ENCODE peak calls at places on chromosomes 12 and 14, in five cellular contexts. One of them, this sample, is unnamed.

GRCh38 chr12:49945394-49946080 is 5.0 kb upstream of the AQP2 start:
- DNase-seq in stimulated activated CD4-positive, alpha-beta T cell treated with anti-CD3 and anti-CD28 coated beads, Interleukin-1b, Interleukin-23, amount 100 ng/mL, for 24 hours: peak
- DNase-seq in epithelial cell of esophagus: peak
- DNase-seq in GDM1: peak
- DNase-seq in sciatic nerve: peak
- DNase-seq in this sample: peak

GRCh38 chr12:111066744-111067437 is 146.5 kb upstream of the MYL2 start:
- DNase-seq in epithelial cell of esophagus: peak
- DNase-seq in stimulated activated CD4-positive, alpha-beta T cell treated with anti-CD3 and anti-CD28 coated beads, Interleukin-1b, Interleukin-23, amount 100 ng/mL, for 24 hours: no peak
- DNase-seq in GDM1: no peak
- DNase-seq in sciatic nerve: no peak
- DNase-seq in this sample: no peak

GRCh38 chr12:111409403-111410228 is 3.9 kb downstream of the SH2B3 start:
- DNase-seq in GDM1: peak
- DNase-seq in sciatic nerve: no peak
- DNase-seq in epithelial cell of esophagus: peak
- DNase-seq in stimulated activated CD4-positive, alpha-beta T cell treated with anti-CD3 and anti-CD28 coated beads, Interleukin-1b, Interleukin-23, amount 100 ng/mL, for 24 hours: no peak
- DNase-seq in this sample: no peak

GRCh38 chr12:123398177-123398916 is 14.4 kb downstream of the KMT5A start:
- DNase-seq in GDM1: no peak
- DNase-seq in sciatic nerve: no peak
- DNase-seq in stimulated activated CD4-positive, alpha-beta T cell treated with anti-CD3 and anti-CD28 coated beads, Interleukin-1b, Interleukin-23, amount 100 ng/mL, for 24 hours: no peak
- DNase-seq in epithelial cell of esophagus: no peak
- DNase-seq in this sample: no peak

GRCh38 chr14:59098377-59098776 is 90.1 kb upstream of the DAAM1 start:
- DNase-seq in sciatic nerve: no peak
- DNase-seq in epithelial cell of esophagus: peak
- DNase-seq in stimulated activated CD4-positive, alpha-beta T cell treated with anti-CD3 and anti-CD28 coated beads, Interleukin-1b, Interleukin-23, amount 100 ng/mL, for 24 hours: no peak
- DNase-seq in GDM1: no peak
- DNase-seq in this sample: no peak

GRCh38 chr12:113684053-113684907 is 212.6 kb upstream of the LHX5 start:
- DNase-seq in stimulated activated CD4-positive, alpha-beta T cell treated with anti-CD3 and anti-CD28 coated beads, Interleukin-1b, Interleukin-23, amount 100 ng/mL, for 24 hours: no peak
- DNase-seq in GDM1: no peak
- DNase-seq in sciatic nerve: no peak
- DNase-seq in epithelial cell of esophagus: no peak
- DNase-seq in this sample: no peak

GRCh38 chr12:1907652-1908611 is 10.5 kb downstream of the CACNA2D4 start:
- DNase-seq in epithelial cell of esophagus: peak
- DNase-seq in stimulated activated CD4-positive, alpha-beta T cell treated with anti-CD3 and anti-CD28 coated beads, Interleukin-1b, Interleukin-23, amount 100 ng/mL, for 24 hours: no peak
- DNase-seq in sciatic nerve: peak
- DNase-seq in GDM1: no peak
- DNase-seq in this sample: no peak

GRCh38 chr12:9869307-9870161 is at the start of gene CLEC2B:
- DNase-seq in GDM1: peak
- DNase-seq in stimulated activated CD4-positive, alpha-beta T cell treated with anti-CD3 and anti-CD28 coated beads, Interleukin-1b, Interleukin-23, amount 100 ng/mL, for 24 hours: no peak
- DNase-seq in sciatic nerve: no peak
- DNase-seq in epithelial cell of esophagus: peak
- DNase-seq in this sample: no peak

GRCh38 chr14:29822430-29822709 is 105.3 kb downstream of the PRKD1 start:
- DNase-seq in epithelial cell of esophagus: no peak
- DNase-seq in GDM1: no peak
- DNase-seq in sciatic nerve: no peak
- DNase-seq in stimulated activated CD4-positive, alpha-beta T cell treated with anti-CD3 and anti-CD28 coated beads, Interleukin-1b, Interleukin-23, amount 100 ng/mL, for 24 hours: no peak
- DNase-seq in this sample: no peak

GRCh38 chr12:130775953-130776856 is 60.1 kb upstream of the RIMBP2 start:
- DNase-seq in stimulated activated CD4-positive, alpha-beta T cell treated with anti-CD3 and anti-CD28 coated beads, Interleukin-1b, Interleukin-23, amount 100 ng/mL, for 24 hours: peak
- DNase-seq in sciatic nerve: peak
- DNase-seq in epithelial cell of esophagus: peak
- DNase-seq in GDM1: no peak
- DNase-seq in this sample: no peak

GRCh38 chr12:7667025-7667575 is 1.4 kb upstream of the APOBEC1 start:
- DNase-seq in stimulated activated CD4-positive, alpha-beta T cell treated with anti-CD3 and anti-CD28 coated beads, Interleukin-1b, Interleukin-23, amount 100 ng/mL, for 24 hours: no peak
- DNase-seq in sciatic nerve: no peak
- DNase-seq in epithelial cell of esophagus: no peak
- DNase-seq in GDM1: peak
- DNase-seq in this sample: no peak

GRCh38 chr14:100115726-100116125 is 43.7 kb downstream of the DEGS2 start:
- DNase-seq in sciatic nerve: no peak
- DNase-seq in epithelial cell of esophagus: no peak
- DNase-seq in stimulated activated CD4-positive, alpha-beta T cell treated with anti-CD3 and anti-CD28 coated beads, Interleukin-1b, Interleukin-23, amount 100 ng/mL, for 24 hours: no peak
- DNase-seq in GDM1: no peak
- DNase-seq in this sample: no peak

GRCh38 chr14:32010561-32011188 is 66.4 kb upstream of the ARHGAP5 start:
- DNase-seq in sciatic nerve: no peak
- DNase-seq in epithelial cell of esophagus: peak
- DNase-seq in stimulated activated CD4-positive, alpha-beta T cell treated with anti-CD3 and anti-CD28 coated beads, Interleukin-1b, Interleukin-23, amount 100 ng/mL, for 24 hours: no peak
- DNase-seq in GDM1: no peak
- DNase-seq in this sample: no peak

GRCh38 chr12:105748806-105749600 is 389.8 kb downstream of the NUAK1 start:
- DNase-seq in sciatic nerve: peak
- DNase-seq in stimulated activated CD4-positive, alpha-beta T cell treated with anti-CD3 and anti-CD28 coated beads, Interleukin-1b, Interleukin-23, amount 100 ng/mL, for 24 hours: no peak
- DNase-seq in epithelial cell of esophagus: peak
- DNase-seq in GDM1: no peak
- DNase-seq in this sample: no peak

GRCh38 chr14:76193696-76194095 is 42.0 kb downstream of the GPATCH2L start:
- DNase-seq in epithelial cell of esophagus: peak
- DNase-seq in GDM1: no peak
- DNase-seq in stimulated activated CD4-positive, alpha-beta T cell treated with anti-CD3 and anti-CD28 coated beads, Interleukin-1b, Interleukin-23, amount 100 ng/mL, for 24 hours: no peak
- DNase-seq in sciatic nerve: no peak
- DNase-seq in this sample: no peak

GRCh38 chr12:123948401-123949117 is 24.1 kb downstream of the CCDC92 start:
- DNase-seq in sciatic nerve: no peak
- DNase-seq in epithelial cell of esophagus: no peak
- DNase-seq in GDM1: no peak
- DNase-seq in stimulated activated CD4-positive, alpha-beta T cell treated with anti-CD3 and anti-CD28 coated beads, Interleukin-1b, Interleukin-23, amount 100 ng/mL, for 24 hours: no peak
- DNase-seq in this sample: no peak

GRCh38 chr14:53880761-53881160 is 75.9 kb downstream of the BMP4 start:
- DNase-seq in sciatic nerve: no peak
- DNase-seq in stimulated activated CD4-positive, alpha-beta T cell treated with anti-CD3 and anti-CD28 coated beads, Interleukin-1b, Interleukin-23, amount 100 ng/mL, for 24 hours: no peak
- DNase-seq in GDM1: no peak
- DNase-seq in epithelial cell of esophagus: no peak
- DNase-seq in this sample: no peak

GRCh38 chr12:96811083-96811482 is 96.0 kb upstream of the NEDD1 start:
- DNase-seq in epithelial cell of esophagus: peak
- DNase-seq in GDM1: no peak
- DNase-seq in stimulated activated CD4-positive, alpha-beta T cell treated with anti-CD3 and anti-CD28 coated beads, Interleukin-1b, Interleukin-23, amount 100 ng/mL, for 24 hours: no peak
- DNase-seq in sciatic nerve: no peak
- DNase-seq in this sample: no peak

GRCh38 chr14:61747342-61747741 is 14.9 kb upstream of the SNAPC1 start:
- DNase-seq in sciatic nerve: no peak
- DNase-seq in epithelial cell of esophagus: no peak
- DNase-seq in stimulated activated CD4-positive, alpha-beta T cell treated with anti-CD3 and anti-CD28 coated beads, Interleukin-1b, Interleukin-23, amount 100 ng/mL, for 24 hours: no peak
- DNase-seq in GDM1: no peak
- DNase-seq in this sample: no peak

GRCh38 chr12:128613821-128614220 is 209.9 kb downstream of the SLC15A4 start:
- DNase-seq in epithelial cell of esophagus: no peak
- DNase-seq in sciatic nerve: no peak
- DNase-seq in GDM1: no peak
- DNase-seq in stimulated activated CD4-positive, alpha-beta T cell treated with anti-CD3 and anti-CD28 coated beads, Interleukin-1b, Interleukin-23, amount 100 ng/mL, for 24 hours: no peak
- DNase-seq in this sample: no peak

This sample was measured in NCI-H187.